ENCODE peak calls at places on chromosomes 5 and 9, in six cellular contexts. One of them, this sample, is unnamed.

GRCh38 chr5:81749562-81750307 is 1.2 kb downstream of the SSBP2 start:
- DNase-seq in GM12892: peak
- DNase-seq in gastrocnemius medialis: no peak
- DNase-seq in suprapubic skin: peak
- DNase-seq in adrenal gland: peak
- DNase-seq in body of pancreas: peak
- DNase-seq in this sample: peak

GRCh38 chr5:149857499-149857898 is 87.1 kb downstream of the PDE6A start:
- DNase-seq in adrenal gland: peak
- DNase-seq in gastrocnemius medialis: peak
- DNase-seq in suprapubic skin: peak
- DNase-seq in body of pancreas: peak
- DNase-seq in GM12892: no peak
- DNase-seq in this sample: peak

GRCh38 chr9:85420750-85421149 is 321.0 kb downstream of the AGTPBP1 start:
- DNase-seq in GM12892: no peak
- DNase-seq in body of pancreas: no peak
- DNase-seq in gastrocnemius medialis: no peak
- DNase-seq in suprapubic skin: no peak
- DNase-seq in adrenal gland: no peak
- DNase-seq in this sample: no peak

GRCh38 chr5:175252234-175252805 is 191.7 kb downstream of the DRD1 start:
- DNase-seq in GM12892: no peak
- DNase-seq in gastrocnemius medialis: no peak
- DNase-seq in body of pancreas: no peak
- DNase-seq in suprapubic skin: no peak
- DNase-seq in adrenal gland: no peak
- DNase-seq in this sample: no peak

GRCh38 chr9:86842573-86842972 is 104.7 kb downstream of the GAS1 start:
- DNase-seq in adrenal gland: no peak
- DNase-seq in body of pancreas: no peak
- DNase-seq in GM12892: no peak
- DNase-seq in gastrocnemius medialis: no peak
- DNase-seq in suprapubic skin: no peak
- DNase-seq in this sample: no peak

GRCh38 chr5:73644385-73644963 is 18.5 kb downstream of the ARHGEF28 start:
- DNase-seq in adrenal gland: peak
- DNase-seq in GM12892: no peak
- DNase-seq in suprapubic skin: no peak
- DNase-seq in body of pancreas: no peak
- DNase-seq in gastrocnemius medialis: no peak
- DNase-seq in this sample: no peak

GRCh38 chr5:159224471-159224870 is 15.1 kb upstream of the RNF145 start:
- DNase-seq in gastrocnemius medialis: no peak
- DNase-seq in GM12892: no peak
- DNase-seq in adrenal gland: no peak
- DNase-seq in suprapubic skin: no peak
- DNase-seq in body of pancreas: no peak
- DNase-seq in this sample: no peak

GRCh38 chr5:108615216-108615615 is 132.5 kb upstream of the FER start:
- DNase-seq in body of pancreas: no peak
- DNase-seq in gastrocnemius medialis: no peak
- DNase-seq in GM12892: no peak
- DNase-seq in adrenal gland: no peak
- DNase-seq in suprapubic skin: no peak
- DNase-seq in this sample: no peak

GRCh38 chr9:3863114-3863528 is 337.3 kb upstream of the RFX3 start:
- DNase-seq in adrenal gland: no peak
- DNase-seq in body of pancreas: no peak
- DNase-seq in suprapubic skin: no peak
- DNase-seq in gastrocnemius medialis: no peak
- DNase-seq in GM12892: no peak
- DNase-seq in this sample: peak

GRCh38 chr5:132258102-132259060 is 885 bp downstream of the PDLIM4 start:
- DNase-seq in adrenal gland: peak
- DNase-seq in gastrocnemius medialis: no peak
- DNase-seq in GM12892: no peak
- DNase-seq in body of pancreas: no peak
- DNase-seq in suprapubic skin: peak
- DNase-seq in this sample: no peak

GRCh38 chr5:30113542-30113941 is 1079.9 kb upstream of the CDH6 start:
- DNase-seq in GM12892: no peak
- DNase-seq in adrenal gland: no peak
- DNase-seq in gastrocnemius medialis: no peak
- DNase-seq in body of pancreas: no peak
- DNase-seq in suprapubic skin: no peak
- DNase-seq in this sample: no peak

GRCh38 chr9:95507456-95508241 is 9.1 kb downstream of the PTCH1 start:
- DNase-seq in suprapubic skin: peak
- DNase-seq in body of pancreas: peak
- DNase-seq in GM12892: peak
- DNase-seq in adrenal gland: peak
- DNase-seq in gastrocnemius medialis: peak
- DNase-seq in this sample: peak

GRCh38 chr5:67538855-67539506 is 342.4 kb upstream of the CD180 start:
- DNase-seq in GM12892: no peak
- DNase-seq in adrenal gland: no peak
- DNase-seq in suprapubic skin: no peak
- DNase-seq in body of pancreas: no peak
- DNase-seq in gastrocnemius medialis: peak
- DNase-seq in this sample: no peak

GRCh38 chr9:114303977-114304376 is 18.9 kb upstream of the ORM1 start:
- DNase-seq in adrenal gland: no peak
- DNase-seq in suprapubic skin: peak
- DNase-seq in body of pancreas: peak
- DNase-seq in gastrocnemius medialis: no peak
- DNase-seq in GM12892: no peak
- DNase-seq in this sample: no peak

GRCh38 chr9:97314503-97314902 is 7.0 kb downstream of the CCDC180 start:
- DNase-seq in GM12892: no peak
- DNase-seq in body of pancreas: no peak
- DNase-seq in adrenal gland: no peak
- DNase-seq in suprapubic skin: no peak
- DNase-seq in gastrocnemius medialis: no peak
- DNase-seq in this sample: no peak

GRCh38 chr9:97313746-97314145 is 6.3 kb downstream of the CCDC180 start:
- DNase-seq in gastrocnemius medialis: no peak
- DNase-seq in suprapubic skin: no peak
- DNase-seq in GM12892: no peak
- DNase-seq in body of pancreas: no peak
- DNase-seq in adrenal gland: no peak
- DNase-seq in this sample: no peak

GRCh38 chr9:97312556-97312955 is 5.1 kb downstream of the CCDC180 start:
- DNase-seq in suprapubic skin: no peak
- DNase-seq in body of pancreas: no peak
- DNase-seq in GM12892: no peak
- DNase-seq in gastrocnemius medialis: no peak
- DNase-seq in adrenal gland: no peak
- DNase-seq in this sample: no peak

GRCh38 chr9:97312101-97312500 is 4.6 kb downstream of the CCDC180 start:
- DNase-seq in suprapubic skin: no peak
- DNase-seq in body of pancreas: no peak
- DNase-seq in GM12892: no peak
- DNase-seq in adrenal gland: no peak
- DNase-seq in gastrocnemius medialis: no peak
- DNase-seq in this sample: no peak

GRCh38 chr9:97313243-97313642 is 5.8 kb downstream of the CCDC180 start:
- DNase-seq in gastrocnemius medialis: no peak
- DNase-seq in GM12892: no peak
- DNase-seq in suprapubic skin: no peak
- DNase-seq in adrenal gland: no peak
- DNase-seq in body of pancreas: no peak
- DNase-seq in this sample: no peak
- TF ChIP-seq POLR2A in gastrocnemius medialis: no peak
- TF ChIP-seq POLR2A in GM12892: no peak
- TF ChIP-seq POLR2A in suprapubic skin: no peak
- TF ChIP-seq POLR2A in adrenal gland: no peak
- TF ChIP-seq POLR2A in body of pancreas: no peak
- TF ChIP-seq POLR2A in this sample: no peak

DNA sequence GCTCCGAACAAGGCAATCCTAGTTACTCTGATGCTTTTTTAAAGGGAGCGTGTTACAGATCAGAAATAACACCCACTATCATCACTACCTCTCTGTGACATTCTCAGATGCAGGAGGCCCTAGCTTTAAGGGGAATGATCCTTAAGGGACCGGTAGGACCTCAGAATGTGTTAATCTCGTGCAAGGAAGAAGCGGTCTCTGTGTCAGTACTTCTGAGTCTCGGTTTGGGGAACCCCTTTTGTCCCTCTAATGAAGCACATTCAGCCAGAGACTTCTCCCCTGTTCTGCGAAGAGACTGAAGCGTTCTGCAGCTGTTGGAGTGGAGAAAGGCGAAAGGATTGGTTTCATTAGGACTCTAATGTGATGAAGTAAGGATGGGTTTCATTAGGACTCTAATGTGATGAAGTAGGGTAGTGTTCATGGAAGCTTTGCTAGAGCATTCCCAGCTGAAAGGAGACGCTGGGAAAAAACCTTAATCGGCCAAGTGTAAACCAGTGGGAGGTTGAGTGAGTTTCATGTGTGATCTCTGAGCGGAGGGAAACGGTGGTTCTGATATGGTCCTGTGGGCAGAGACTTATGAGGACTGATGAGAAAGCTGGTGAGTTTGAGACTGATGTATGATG is 1.6 kb downstream of the PIP5K1B start:
- DNase-seq in GM12892: peak
- DNase-seq in suprapubic skin: no peak
- DNase-seq in adrenal gland: no peak
- DNase-seq in gastrocnemius medialis: no peak
- DNase-seq in body of pancreas: no peak
- DNase-seq in this sample: no peak
- TF ChIP-seq POLR2A in GM12892: peak
- TF ChIP-seq POLR2A in suprapubic skin: no peak
- TF ChIP-seq POLR2A in adrenal gland: no peak
- TF ChIP-seq POLR2A in gastrocnemius medialis: no peak
- TF ChIP-seq POLR2A in body of pancreas: no peak
- TF ChIP-seq POLR2A in this sample: no peak

DNA sequence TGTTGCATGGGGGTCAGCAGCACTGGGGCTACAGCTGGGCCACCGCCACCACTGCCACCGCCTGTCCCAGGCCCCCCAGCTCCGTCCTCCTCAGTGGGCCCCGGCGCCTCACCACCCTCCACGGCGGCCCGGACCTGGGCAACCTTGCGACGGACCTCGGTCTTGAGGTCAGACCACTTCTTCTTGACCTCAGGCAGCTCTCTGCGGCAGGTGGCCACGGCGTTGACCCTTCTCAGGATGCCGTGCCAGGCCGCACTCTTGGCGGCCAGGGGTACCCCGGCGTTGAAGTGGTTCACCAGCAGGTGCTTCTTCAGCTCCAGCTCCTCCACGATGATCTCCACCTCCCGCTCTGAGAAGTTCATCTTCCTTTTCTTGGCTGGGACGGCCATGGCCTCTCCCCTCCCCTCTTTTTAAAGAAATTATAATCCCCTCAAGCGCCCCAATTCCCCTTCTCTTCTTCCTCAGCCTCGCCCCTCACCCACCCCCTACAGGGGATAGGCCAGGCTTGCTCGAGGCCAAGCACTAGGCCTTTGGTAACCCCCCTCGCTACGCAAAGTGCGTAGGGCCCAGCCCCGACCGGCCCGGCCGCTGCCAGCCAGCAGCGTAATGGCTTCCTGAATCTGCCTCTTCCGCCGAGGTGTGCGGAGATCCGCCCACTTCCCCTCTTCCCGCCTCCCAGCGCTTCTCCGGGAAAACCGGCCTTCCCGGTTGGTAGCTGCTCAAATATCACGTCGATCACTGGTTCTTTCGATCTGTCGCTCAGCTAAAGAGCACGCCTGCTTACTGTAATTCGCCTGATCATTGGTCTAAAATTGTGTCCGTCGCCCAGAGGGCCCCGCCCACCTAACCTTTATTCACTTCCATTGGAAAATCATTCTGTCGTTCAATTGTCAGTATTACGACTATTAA is at the start of gene NAIF1:
- DNase-seq in adrenal gland: peak
- DNase-seq in GM12892: peak
- DNase-seq in suprapubic skin: peak
- DNase-seq in body of pancreas: peak
- DNase-seq in gastrocnemius medialis: peak
- DNase-seq in this sample: peak
- TF ChIP-seq POLR2A in adrenal gland: no peak
- TF ChIP-seq POLR2A in GM12892: no peak
- TF ChIP-seq POLR2A in suprapubic skin: peak
- TF ChIP-seq POLR2A in body of pancreas: peak
- TF ChIP-seq POLR2A in gastrocnemius medialis: peak
- TF ChIP-seq POLR2A in this sample: peak

DNA sequence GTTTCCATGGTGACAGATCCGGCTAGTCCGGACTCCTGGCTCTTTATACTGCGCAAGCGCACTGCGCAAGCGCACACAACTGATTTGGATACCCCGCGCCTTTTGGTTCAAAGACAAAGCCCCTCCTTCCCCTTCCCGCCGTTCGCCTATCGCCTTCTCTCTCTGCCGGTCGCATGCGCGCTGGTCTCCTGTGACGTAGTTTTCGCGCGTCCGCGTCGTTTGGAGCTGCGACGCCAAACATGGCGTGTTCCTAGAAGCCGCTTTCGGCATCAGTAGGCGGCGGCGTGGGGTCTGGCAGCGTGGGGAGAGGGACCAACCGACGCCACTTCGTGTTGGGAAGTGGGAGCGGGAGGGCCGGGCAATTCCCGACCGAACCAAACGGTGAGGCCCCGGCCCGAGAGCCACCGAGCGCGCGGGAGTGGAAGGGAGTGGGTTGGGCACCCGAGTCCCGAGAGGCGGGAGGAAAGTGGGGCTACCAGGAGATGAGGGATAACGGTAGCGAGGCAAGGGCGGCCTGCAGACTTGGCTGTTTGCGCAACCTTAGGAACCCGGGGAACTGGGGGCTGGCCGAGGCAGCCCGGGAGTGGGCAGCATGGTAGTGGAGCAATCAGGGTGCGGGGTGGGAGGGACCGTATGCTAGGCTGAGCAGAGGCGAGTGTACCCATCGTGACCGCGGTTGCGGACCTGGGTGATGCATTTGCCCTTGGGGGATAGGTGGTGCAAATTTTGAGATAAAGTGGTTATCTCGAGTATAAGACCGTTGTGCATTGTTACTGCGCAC is at the start of gene IPO11:
- DNase-seq in suprapubic skin: peak
- DNase-seq in gastrocnemius medialis: peak
- DNase-seq in body of pancreas: peak
- DNase-seq in adrenal gland: peak
- DNase-seq in GM12892: peak
- DNase-seq in this sample: peak
- TF ChIP-seq POLR2A in suprapubic skin: peak
- TF ChIP-seq POLR2A in gastrocnemius medialis: peak
- TF ChIP-seq POLR2A in body of pancreas: peak
- TF ChIP-seq POLR2A in adrenal gland: peak
- TF ChIP-seq POLR2A in GM12892: peak
- TF ChIP-seq POLR2A in this sample: peak